ENCODE peak calls at places on chromosomes 12 and 14, in nine cellular contexts. Z is right cardiac atrium; J is uterus; E is GM23338; P is epithelial cell of esophagus; F is AG09309; N is Jurkat, Clone E6-1; X is mucosa of descending colon; V is neuronal stem cell. U is an unnamed sample.
A peak's percentile ranks its signal among the peaks of the same experiment; 100 is the strongest.

GRCh38 chr12:121239335-121239678 is 29.4 kb downstream of the P2RX4 start:
- DNase-seq in V (no peak), F (no peak), N (peak; percentile 48), X (no peak), J (no peak), E (no peak), P (no peak), Z (no peak), U (no peak)

GRCh38 chr14:90500665-90501370 is 104.0 kb downstream of the CALM1 start:
- DNase-seq in Z (peak; percentile 30), F (no peak), E (no peak), V (no peak), P (no peak), X (no peak), J (no peak), N (no peak), U (no peak)

GRCh38 chr14:101965145-101965531 is 765 bp downstream of the DYNC1H1 start:
- DNase-seq in N (no peak), E (peak; percentile 78), X (peak; percentile 83), P (peak; percentile 64), J (peak; percentile 55), V (peak; percentile 65), Z (peak; percentile 89), F (no peak), U (peak; percentile 63)

GRCh38 chr12:15322164-15323054 is at the start of gene PTPRO:
- DNase-seq in J (peak; percentile 17), N (no peak), E (peak; percentile 79), V (peak; percentile 59), F (no peak), X (no peak), Z (peak; percentile 56), P (peak; percentile 27), U (no peak)

GRCh38 chr14:87013583-87013982 is 979.4 kb downstream of the GALC start:
- DNase-seq in J (no peak), X (no peak), F (peak; percentile 46), V (no peak), E (no peak), Z (no peak), P (peak; percentile 49), N (no peak), U (no peak)

GRCh38 chr12:58189030-58189429 is 247.7 kb downstream of the ATP23 start:
- DNase-seq in N (no peak), E (no peak), Z (no peak), J (no peak), X (no peak), V (no peak), P (peak; percentile 48), F (no peak), U (no peak)

GRCh38 chr14:104475256-104475655 is 104.3 kb upstream of the C14orf180 start:
- DNase-seq in V (no peak), P (no peak), Z (no peak), J (no peak), X (no peak), F (no peak), E (no peak), N (no peak), U (no peak)

GRCh38 chr12:94767971-94768370 is 117.6 kb upstream of the TMCC3 start:
- DNase-seq in N (no peak), E (no peak), F (no peak), P (no peak), Z (no peak), J (no peak), X (no peak), V (no peak), U (no peak)

GRCh38 chr12:67593041-67593870 is 55.3 kb upstream of the DYRK2 start:
- DNase-seq in Z (no peak), N (no peak), P (peak; percentile 94), V (no peak), J (no peak), X (peak; percentile 80), F (no peak), E (peak; percentile 5), U (no peak)

GRCh38 chr12:42981379-42981778 is 391.8 kb upstream of the PRICKLE1 start:
- DNase-seq in N (no peak), Z (no peak), E (peak; percentile 55), J (no peak), X (no peak), V (no peak), F (no peak), P (peak; percentile 53), U (no peak)

GRCh38 chr14:71711619-71712018 is 220.6 kb upstream of the RGS6 start:
- DNase-seq in P (peak; percentile 87), F (peak; percentile 91), Z (no peak), J (no peak), E (no peak), N (no peak), V (peak; percentile 26), X (no peak), U (no peak)

GRCh38 chr12:93176610-93177126 is 201.1 kb upstream of the NUDT4 start:
- DNase-seq in J (no peak), F (no peak), Z (no peak), V (no peak), P (no peak), N (no peak), X (no peak), E (no peak), U (no peak)

GRCh38 chr14:33014710-33015109 is 76.0 kb downstream of the NPAS3 start:
- DNase-seq in P (no peak), F (no peak), X (no peak), J (no peak), V (no peak), N (no peak), E (peak; percentile 2), Z (no peak), U (no peak)

GRCh38 chr12:67661311-67662011 is 12.9 kb downstream of the DYRK2 start:
- DNase-seq in J (no peak), P (no peak), X (no peak), N (no peak), V (no peak), F (peak; percentile 88), E (no peak), Z (no peak), U (no peak)

GRCh38 chr14:103188691-103189480 is 65.6 kb downstream of the TNFAIP2 start:
- DNase-seq in P (peak; percentile 10), N (no peak), J (peak; percentile 62), Z (peak; percentile 85), X (peak; percentile 45), F (no peak), E (peak; percentile 56), V (no peak), U (no peak)

GRCh38 chr12:132887513-132888341 is at the start of gene CHFR:
- DNase-seq in X (peak; percentile 97), F (peak; percentile 85), P (peak; percentile 98), Z (peak; percentile 99), V (peak; percentile 93), E (peak; percentile 99), J (peak; percentile 97), N (no peak), U (peak; percentile 97)
- H3K4me3 ChIP-seq in X (peak within 1 kb of the TSS; percentile 57), F (peak within 1 kb of the TSS; percentile 73), P (peak within 1 kb of the TSS; percentile 88), Z (peak within 1 kb of the TSS; percentile 90), V (peak within 1 kb of the TSS; percentile 96), E (peak within 1 kb of the TSS; percentile 92), J (peak within 1 kb of the TSS; percentile 90), N (no peak within 1 kb of the TSS), U (peak within 1 kb of the TSS; percentile 80)

GRCh38 chr14:54955143-54955542 is 52.5 kb upstream of the GCH1 start:
- DNase-seq in J (no peak), X (no peak), V (no peak), N (no peak), F (no peak), E (no peak), Z (no peak), P (no peak), U (no peak)
- H3K4me3 ChIP-seq in J (no peak overlapping the region), X (no peak overlapping the region), V (no peak overlapping the region), N (no peak overlapping the region), F (no peak overlapping the region), E (no peak overlapping the region), Z (no peak overlapping the region), P (no peak overlapping the region), U (no peak overlapping the region)

GRCh38 chr14:75257241-75257640 is 21.4 kb upstream of the FOS start:
- DNase-seq in P (peak; percentile 75), J (no peak), F (no peak), E (no peak), X (no peak), Z (no peak), N (no peak), V (no peak), U (no peak)

GRCh38 chr14:75259946-75260545 is 18.6 kb upstream of the FOS start:
- DNase-seq in E (no peak), P (no peak), Z (no peak), J (no peak), N (peak; percentile 27), V (no peak), X (no peak), F (no peak), U (peak; percentile 29)

GRCh38 chr14:75258079-75258802 is 20.4 kb upstream of the FOS start:
- DNase-seq in N (no peak), E (no peak), V (no peak), F (no peak), Z (no peak), P (no peak), J (peak; percentile 78), X (no peak), U (no peak)

GRCh38 chr14:75258803-75259509 is 19.7 kb upstream of the FOS start:
- DNase-seq in Z (peak; percentile 100), V (peak; percentile 99), X (peak; percentile 100), E (peak; percentile 100), J (peak; percentile 99), P (peak; percentile 99), F (peak; percentile 98), N (peak; percentile 99), U (peak; percentile 100)

GRCh38 chr14:75259510-75259855 is 19.1 kb upstream of the FOS start:
- DNase-seq in N (no peak), E (peak; percentile 62), J (no peak), X (no peak), F (no peak), V (no peak), Z (no peak), P (no peak), U (no peak)
- H3K4me3 ChIP-seq in N (peak overlapping the region; percentile 64), E (peak overlapping the region; percentile 58), J (peak overlapping the region; percentile 36), X (peak overlapping the region; percentile 11), F (peak overlapping the region; percentile 44), V (peak overlapping the region; percentile 41), Z (peak overlapping the region; percentile 22), P (peak overlapping the region; percentile 41), U (peak overlapping the region; percentile 26)

GRCh38 chr14:92974541-92975345 is 51.8 kb downstream of the CHGA start:
- DNase-seq in N (no peak), Z (peak; percentile 41), E (no peak), V (no peak), J (no peak), X (no peak), F (no peak), P (no peak), U (no peak)

GRCh38 chr14:92980866-92981265 is 57.9 kb downstream of the CHGA start:
- DNase-seq in F (no peak), E (no peak), Z (peak; percentile 20), X (no peak), P (no peak), J (no peak), V (no peak), N (no peak), U (no peak)

GRCh38 chr14:92981726-92982125 is 58.8 kb downstream of the CHGA start:
- DNase-seq in P (no peak), F (no peak), Z (peak; percentile 15), N (no peak), X (no peak), V (no peak), E (no peak), J (no peak), U (no peak)

GRCh38 chr14:92976268-92976667 is 53.3 kb downstream of the CHGA start:
- DNase-seq in P (no peak), Z (no peak), F (no peak), X (no peak), E (no peak), J (no peak), N (no peak), V (no peak), U (no peak)

GRCh38 chr14:92978229-92979021 is 55.5 kb downstream of the CHGA start:
- DNase-seq in E (no peak), F (no peak), Z (no peak), J (no peak), P (no peak), V (no peak), X (no peak), N (no peak), U (no peak)
- H3K4me3 ChIP-seq in E (no peak overlapping the region), F (no peak overlapping the region), Z (no peak overlapping the region), J (no peak overlapping the region), P (no peak overlapping the region), V (no peak overlapping the region), X (no peak overlapping the region), N (no peak overlapping the region), U (no peak overlapping the region)